ENCODE peak calls at places on chromosomes 12 and 14, in nine cellular contexts. A is CD4-positive, alpha-beta T cell; R is SK-N-SH; D is lung; S is activated CD8-positive, alpha-beta T cell treated with anti-CD3 and anti-CD28 coated beads for 36 hours; T is ovary; F is AG09319; B is progenitor cell of endocrine pancreas; G is astrocyte. M is an unnamed sample.

GRCh38 chr14:61602733-61603077 is 92.6 kb upstream of the HIF1A start:
- DNase-seq in F (no peak), T (no peak), G (peak), R (no peak), S (no peak), A (no peak), D (no peak), B (no peak), M (no peak)

GRCh38 chr12:131100031-131100674 is 146.4 kb downstream of the ADGRD1 start:
- DNase-seq in A (no peak), T (no peak), G (no peak), F (no peak), R (no peak), B (no peak), S (no peak), D (no peak), M (no peak)

GRCh38 chr12:50924439-50925341 is 27.7 kb upstream of the HIGD1C start:
- DNase-seq in T (peak), G (peak), F (peak), R (peak), D (peak), B (no peak), S (peak), A (no peak), M (no peak)

GRCh38 chr12:119423285-119423684 is 88.8 kb downstream of the CCDC60 start:
- DNase-seq in D (no peak), S (peak), F (no peak), A (no peak), G (no peak), R (peak), T (no peak), B (no peak), M (peak)

GRCh38 chr14:81143793-81144192 is 77.0 kb downstream of the GTF2A1 start:
- DNase-seq in F (no peak), D (no peak), A (no peak), T (no peak), S (no peak), G (no peak), R (no peak), B (no peak), M (no peak)

GRCh38 chr12:3035815-3036702 is 41.1 kb upstream of the TSPAN9 start:
- DNase-seq in G (no peak), F (no peak), D (no peak), T (no peak), S (no peak), A (no peak), B (no peak), R (peak), M (no peak)

GRCh38 chr14:54182419-54183040 is 214.3 kb upstream of the CDKN3 start:
- DNase-seq in A (no peak), D (no peak), B (no peak), F (no peak), G (peak), R (no peak), T (no peak), S (no peak), M (no peak)

GRCh38 chr14:50977863-50978520 is 33.7 kb upstream of the PYGL start:
- DNase-seq in T (no peak), G (no peak), S (no peak), B (no peak), R (no peak), F (no peak), A (no peak), D (no peak), M (no peak)

GRCh38 chr12:54229624-54230212 is 40.9 kb upstream of the SMUG1 start:
- DNase-seq in S (no peak), G (peak), D (no peak), R (no peak), T (no peak), B (no peak), F (peak), A (no peak), M (no peak)

GRCh38 chr14:47039336-47039735 is 387.8 kb upstream of the RPL10L start:
- DNase-seq in D (no peak), B (no peak), A (no peak), T (no peak), F (no peak), G (no peak), R (no peak), S (no peak), M (no peak)

GRCh38 chr14:47044841-47045240 is 393.3 kb upstream of the RPL10L start:
- DNase-seq in R (no peak), T (no peak), G (peak), B (no peak), S (no peak), A (no peak), D (peak), F (no peak), M (no peak)

GRCh38 chr14:47040490-47040889 is 388.9 kb upstream of the RPL10L start:
- DNase-seq in B (no peak), A (no peak), T (no peak), R (no peak), G (peak), F (no peak), S (no peak), D (no peak), M (no peak)
- TF ChIP-seq CTCF in B (peak), A (no peak), T (no peak), R (no peak), G (peak), F (no peak), S (no peak), D (no peak), M (no peak)

GRCh38 chr14:21498540-21499526 is 12.3 kb downstream of the METTL3 start:
- DNase-seq in B (no peak), S (peak), G (peak), T (no peak), A (no peak), R (peak), D (no peak), F (no peak), M (no peak)
- TF ChIP-seq CTCF in B (peak), S (peak), G (peak), T (peak), A (peak), R (peak), D (no peak), F (peak), M (peak)

GRCh38 chr12:108375986-108376663 is 37.0 kb upstream of the CMKLR1 start:
- DNase-seq in G (peak), S (no peak), T (no peak), D (no peak), B (no peak), F (no peak), A (no peak), R (no peak), M (no peak)

GRCh38 chr12:108374596-108375320 is 35.6 kb upstream of the CMKLR1 start:
- DNase-seq in B (no peak), T (no peak), G (no peak), A (no peak), F (no peak), D (no peak), R (no peak), S (no peak), M (no peak)

GRCh38 chr12:108369736-108370396 is 30.8 kb upstream of the CMKLR1 start:
- DNase-seq in F (no peak), S (no peak), B (no peak), D (no peak), G (no peak), R (peak), T (no peak), A (no peak), M (no peak)

GRCh38 chr12:108371801-108372344 is 32.8 kb upstream of the CMKLR1 start:
- DNase-seq in A (no peak), F (peak), B (no peak), T (no peak), R (no peak), D (peak), S (no peak), G (peak), M (no peak)

GRCh38 chr12:108373111-108373510 is 34.0 kb upstream of the CMKLR1 start:
- DNase-seq in A (no peak), F (no peak), G (no peak), R (no peak), T (no peak), S (no peak), B (no peak), D (no peak), M (no peak)
- TF ChIP-seq CTCF in A (no peak), F (peak), G (no peak), R (peak), T (no peak), S (no peak), B (no peak), D (no peak), M (peak)

GRCh38 chr14:93789366-93790130 is 1.3 kb upstream of the PRIMA1 start:
- DNase-seq in G (no peak), F (no peak), T (no peak), A (no peak), B (no peak), S (no peak), R (peak), D (no peak), M (peak)

GRCh38 chr14:93793555-93793954 is 5.3 kb upstream of the PRIMA1 start:
- DNase-seq in D (no peak), G (no peak), T (no peak), S (no peak), R (no peak), F (no peak), A (no peak), B (no peak), M (no peak)

GRCh38 chr14:93792391-93792790 is 4.1 kb upstream of the PRIMA1 start:
- DNase-seq in A (no peak), S (no peak), F (no peak), R (no peak), G (no peak), T (no peak), B (no peak), D (no peak), M (no peak)

GRCh38 chr14:93788557-93789365 is 476 bp upstream of the PRIMA1 start:
- DNase-seq in S (no peak), D (no peak), F (no peak), B (peak), G (no peak), T (peak), R (peak), A (no peak), M (peak)

DNA sequence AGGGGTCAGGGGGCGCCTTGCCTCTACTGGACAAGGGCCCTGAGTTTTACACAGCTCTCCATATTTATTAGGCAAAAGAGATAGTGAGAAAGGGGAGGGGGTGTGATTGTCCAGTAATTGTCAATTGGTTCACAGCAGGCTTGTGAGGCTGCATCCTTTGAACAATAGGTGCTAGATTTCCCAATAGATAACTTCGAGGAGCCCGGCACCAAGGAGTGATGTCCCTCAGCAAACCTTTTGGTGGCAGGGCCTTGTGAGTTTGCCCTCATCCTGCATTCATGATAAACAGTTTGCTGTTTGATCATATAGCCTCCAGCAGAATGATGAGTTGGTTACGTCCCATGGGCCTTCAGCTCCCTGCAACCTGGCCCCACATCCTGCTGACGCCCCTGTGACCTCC is 2.7 kb upstream of the PRIMA1 start:
- DNase-seq in G (no peak), F (no peak), T (no peak), A (no peak), S (no peak), D (no peak), R (no peak), B (no peak), M (no peak)
- TF ChIP-seq CTCF in G (no peak), F (no peak), T (no peak), A (no peak), S (no peak), D (no peak), R (no peak), B (no peak), M (no peak)

DNA sequence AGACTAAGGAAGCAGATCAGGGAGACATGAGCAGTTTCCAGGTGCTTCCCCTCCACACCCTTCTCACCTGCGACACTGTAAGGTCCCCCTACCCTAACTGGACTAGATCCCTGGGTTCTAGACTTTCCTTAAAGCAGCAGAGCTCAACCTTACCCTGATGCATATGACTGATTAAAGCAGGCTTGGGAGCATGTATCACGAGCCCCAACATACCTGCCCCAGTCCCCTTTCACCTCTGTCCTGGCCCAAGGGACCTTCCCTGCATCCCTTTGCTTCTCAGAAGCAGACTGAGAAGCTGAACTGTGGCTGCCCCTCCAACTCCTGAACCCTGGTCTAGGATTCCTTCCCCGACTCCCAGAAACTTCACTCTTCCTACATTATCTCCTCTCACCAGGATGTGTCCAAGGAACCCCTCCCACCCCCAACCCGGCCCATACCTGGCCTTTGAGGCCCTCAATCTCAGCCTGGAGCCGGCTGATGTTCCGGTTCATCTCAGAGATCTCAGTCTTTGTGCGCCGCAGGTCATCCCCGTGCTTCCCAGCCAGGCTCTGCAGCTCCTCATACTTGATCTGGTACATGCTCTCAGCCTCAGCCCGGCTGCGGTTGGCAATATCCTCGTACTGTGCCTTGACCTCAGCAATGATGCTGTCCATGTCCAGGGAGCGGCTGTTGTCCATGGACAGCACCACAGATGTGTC is 5.4 kb downstream of the KRT8 start:
- DNase-seq in T (no peak), F (no peak), G (no peak), A (no peak), R (no peak), S (no peak), D (no peak), B (no peak), M (no peak)
- TF ChIP-seq CTCF in T (no peak), F (no peak), G (no peak), A (no peak), R (no peak), S (no peak), D (no peak), B (no peak), M (no peak)

DNA sequence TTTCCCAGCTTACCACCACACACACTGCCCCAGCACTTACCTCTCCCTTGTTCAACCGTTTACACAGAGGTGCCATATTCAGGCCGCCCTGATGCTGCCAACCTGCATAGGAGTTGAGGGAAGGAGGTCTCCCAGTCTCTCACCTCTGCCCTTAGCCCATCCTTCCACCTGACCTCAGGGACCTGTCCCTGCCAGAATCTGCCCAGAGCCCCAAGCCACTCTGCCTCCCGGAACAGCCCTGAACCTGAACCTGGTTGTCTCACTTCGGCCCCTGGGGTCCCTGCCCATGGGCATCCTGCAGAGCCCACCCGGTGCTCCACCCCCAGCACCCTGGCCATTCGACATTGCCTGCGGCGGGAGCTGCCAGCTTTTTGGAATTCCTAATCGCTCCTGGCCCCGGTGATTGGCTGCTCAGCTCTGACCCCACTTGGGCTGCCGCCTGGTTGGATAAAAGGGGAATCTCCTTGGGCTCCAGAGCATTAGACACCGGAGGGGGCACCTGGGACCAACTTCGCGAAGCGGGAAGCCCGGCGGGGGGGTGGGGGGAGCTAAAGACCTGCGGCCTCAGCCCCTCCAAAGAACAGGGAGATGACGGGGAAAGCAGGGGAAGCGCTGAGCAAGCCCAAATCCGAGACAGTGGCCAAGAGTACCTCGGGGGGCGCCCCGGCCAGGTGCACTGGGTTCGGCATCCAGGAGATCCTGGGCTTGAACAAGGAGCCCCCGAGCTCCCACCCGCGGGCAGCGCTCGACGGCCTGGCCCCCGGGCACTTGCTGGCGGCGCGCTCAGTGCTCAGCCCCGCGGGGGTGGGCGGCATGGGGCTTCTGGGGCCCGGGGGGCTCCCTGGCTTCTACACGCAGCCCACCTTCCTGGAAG is at the start of gene VSX2:
- DNase-seq in A (no peak), T (no peak), R (no peak), D (no peak), G (no peak), S (no peak), F (no peak), B (no peak), M (no peak)
- TF ChIP-seq CTCF in A (no peak), T (no peak), R (no peak), D (no peak), G (no peak), S (no peak), F (no peak), B (no peak), M (no peak)

M was measured in glutamatergic neuron.